ENCODE peak calls at places on chromosomes 5 and 9, in five cellular contexts. O is left cardiac atrium; V is stimulated activated CD8-positive, alpha-beta memory T cell treated with anti-CD3 and anti-CD28 coated beads, Interleukin-15, amount 100 ng/mL, for 4 hours; T is activated T-cell treated with anti-CD3 and anti-CD28 coated beads, Interleukin-2, amount 50 U/mL, for 48 hours; W is T-helper 9 cell. I is an unnamed sample.

GRCh38 chr5:160083501-160083900 is 35.7 kb downstream of the PWWP2A start:
- DNase-seq in T (no peak), O (no peak), V (no peak), W (no peak), I (no peak)

GRCh38 chr5:148176480-148176879 is 8.1 kb downstream of the SPINK14 start:
- DNase-seq in O (no peak), T (no peak), W (no peak), V (no peak), I (no peak)

GRCh38 chr5:54845567-54845941 is 139.8 kb downstream of the ESM1 start:
- DNase-seq in W (no peak), T (no peak), O (no peak), V (no peak), I (no peak)

GRCh38 chr5:157280927-157281326 is 15.0 kb downstream of the CYFIP2 start:
- DNase-seq in T (no peak), W (no peak), O (no peak), V (no peak), I (no peak)

GRCh38 chr9:87148391-87149237 is 201.3 kb upstream of the GAS1 start:
- DNase-seq in O (peak), T (no peak), V (no peak), W (no peak), I (peak)

GRCh38 chr5:116626272-116626723 is 51.7 kb upstream of the SEMA6A start:
- DNase-seq in V (no peak), W (no peak), T (no peak), O (peak), I (no peak)

GRCh38 chr5:368162-369084 is 46.9 kb downstream of the AHRR start:
- DNase-seq in T (no peak), O (no peak), V (no peak), W (no peak), I (peak)

GRCh38 chr9:90835206-90835605 is 33.6 kb downstream of the SYK start:
- DNase-seq in O (no peak), W (no peak), V (no peak), T (no peak), I (no peak)

GRCh38 chr5:11385901-11386293 is 518.3 kb downstream of the CTNND2 start:
- DNase-seq in V (no peak), T (no peak), O (no peak), W (no peak), I (no peak)

GRCh38 chr9:121399126-121399882 is 29.3 kb upstream of the STOM start:
- DNase-seq in W (no peak), T (no peak), V (no peak), O (no peak), I (no peak)

GRCh38 chr9:69976165-69976564 is 67.5 kb upstream of the MAMDC2 start:
- DNase-seq in W (no peak), O (no peak), T (no peak), V (no peak), I (no peak)

GRCh38 chr5:177537389-177538361 is 16.7 kb downstream of the FAM193B start:
- DNase-seq in T (no peak), W (no peak), V (no peak), O (peak), I (peak)

GRCh38 chr5:58231041-58231440 is 228.8 kb downstream of the PLK2 start:
- DNase-seq in T (no peak), W (no peak), V (no peak), O (no peak), I (no peak)

GRCh38 chr9:136947955-136948510 is 3.0 kb downstream of the C8G start:
- DNase-seq in O (peak), T (no peak), V (no peak), W (no peak), I (peak)

GRCh38 chr5:36301858-36302603 is at the start of gene RANBP3L:
- DNase-seq in W (no peak), V (no peak), T (no peak), O (peak), I (no peak)

GRCh38 chr9:98117984-98118639 is 910 bp downstream of the TRIM14 start:
- DNase-seq in T (peak), V (peak), O (no peak), W (peak), I (no peak)

GRCh38 chr5:115573133-115573532 is 28.6 kb upstream of the FEM1C start:
- DNase-seq in W (no peak), T (no peak), V (no peak), O (no peak), I (no peak)

GRCh38 chr5:126234563-126235195 is 188.5 kb upstream of the GRAMD2B start:
- DNase-seq in V (no peak), W (no peak), O (no peak), T (no peak), I (no peak)

I was measured in aorta.